ENCODE peak calls at places on chromosomes 13 and 19, in four cellular contexts. One of them, this sample, is unnamed.
A peak's percentile ranks its signal among the peaks of the same experiment; 100 is the strongest.

GRCh38 chr13:107301724-107302374 is 733.9 kb upstream of the ARGLU1 start:
- DNase-seq in H1: no peak
- DNase-seq in suprapubic skin: no peak
- DNase-seq in upper lobe of left lung: no peak
- DNase-seq in this sample: no peak

GRCh38 chr13:19864339-19865309 is 1.2 kb upstream of the ZMYM5 start:
- DNase-seq in suprapubic skin: peak; percentile 82
- DNase-seq in upper lobe of left lung: peak; percentile 73
- DNase-seq in H1: no peak
- DNase-seq in this sample: no peak

GRCh38 chr13:41613984-41614581 is 156.7 kb downstream of the RGCC start:
- DNase-seq in H1: no peak
- DNase-seq in suprapubic skin: no peak
- DNase-seq in upper lobe of left lung: peak; percentile 51
- DNase-seq in this sample: no peak

GRCh38 chr13:88802886-88803285 is 1131.7 kb downstream of the SLITRK5 start:
- DNase-seq in upper lobe of left lung: no peak
- DNase-seq in suprapubic skin: no peak
- DNase-seq in H1: no peak
- DNase-seq in this sample: no peak

GRCh38 chr13:101649490-101650126 is 197.1 kb downstream of the ITGBL1 start:
- DNase-seq in suprapubic skin: no peak
- DNase-seq in upper lobe of left lung: no peak
- DNase-seq in H1: no peak
- DNase-seq in this sample: no peak

GRCh38 chr19:6663236-6664187 is 6.4 kb downstream of the TNFSF14 start:
- DNase-seq in upper lobe of left lung: peak; percentile 31
- DNase-seq in H1: no peak
- DNase-seq in suprapubic skin: no peak
- DNase-seq in this sample: no peak

GRCh38 chr19:40241809-40242384 is 15.4 kb upstream of the CCNP start:
- DNase-seq in upper lobe of left lung: no peak
- DNase-seq in suprapubic skin: no peak
- DNase-seq in H1: no peak
- DNase-seq in this sample: no peak

GRCh38 chr13:44231786-44232516 is 141.7 kb upstream of the SERP2 start:
- DNase-seq in H1: peak; percentile 80
- DNase-seq in upper lobe of left lung: peak; percentile 94
- DNase-seq in suprapubic skin: peak; percentile 86
- DNase-seq in this sample: peak; percentile 97

GRCh38 chr13:95156208-95156607 is 145.0 kb downstream of the ABCC4 start:
- DNase-seq in suprapubic skin: no peak
- DNase-seq in upper lobe of left lung: no peak
- DNase-seq in H1: no peak
- DNase-seq in this sample: no peak

GRCh38 chr13:41075034-41075433 is 13.7 kb downstream of the WBP4 start:
- DNase-seq in suprapubic skin: no peak
- DNase-seq in H1: no peak
- DNase-seq in upper lobe of left lung: no peak
- DNase-seq in this sample: no peak

GRCh38 chr13:43074824-43075510 is 51.6 kb downstream of the DNAJC15 start:
- DNase-seq in upper lobe of left lung: no peak
- DNase-seq in suprapubic skin: no peak
- DNase-seq in H1: no peak
- DNase-seq in this sample: no peak

GRCh38 chr19:5307655-5308054 is 33.0 kb downstream of the PTPRS start:
- DNase-seq in suprapubic skin: no peak
- DNase-seq in H1: no peak
- DNase-seq in upper lobe of left lung: no peak
- DNase-seq in this sample: no peak

GRCh38 chr13:91745962-91746361 is 347.5 kb downstream of the GPC5 start:
- DNase-seq in upper lobe of left lung: no peak
- DNase-seq in suprapubic skin: no peak
- DNase-seq in H1: no peak
- DNase-seq in this sample: no peak

GRCh38 chr19:4524808-4525562 is 6.7 kb upstream of the PLIN4 start:
- DNase-seq in upper lobe of left lung: no peak
- DNase-seq in suprapubic skin: no peak
- DNase-seq in H1: no peak
- DNase-seq in this sample: no peak

GRCh38 chr19:10454267-10454666 is 33.9 kb downstream of the PDE4A start:
- DNase-seq in upper lobe of left lung: no peak
- DNase-seq in suprapubic skin: no peak
- DNase-seq in H1: peak; percentile 56
- DNase-seq in this sample: no peak

GRCh38 chr13:32252812-32253440 is 62.2 kb downstream of the ZAR1L start:
- DNase-seq in H1: no peak
- DNase-seq in upper lobe of left lung: no peak
- DNase-seq in suprapubic skin: no peak
- DNase-seq in this sample: no peak

GRCh38 chr19:49786432-49786831 is 19.6 kb downstream of the AP2A1 start:
- DNase-seq in suprapubic skin: no peak
- DNase-seq in H1: no peak
- DNase-seq in upper lobe of left lung: no peak
- DNase-seq in this sample: no peak

GRCh38 chr19:48629599-48630288 is 7.4 kb downstream of the DBP start:
- DNase-seq in upper lobe of left lung: peak; percentile 24
- DNase-seq in suprapubic skin: no peak
- DNase-seq in H1: peak; percentile 97
- DNase-seq in this sample: no peak

GRCh38 chr13:106629068-106629712 is 61.3 kb upstream of the ARGLU1 start:
- DNase-seq in H1: no peak
- DNase-seq in upper lobe of left lung: no peak
- DNase-seq in suprapubic skin: no peak
- DNase-seq in this sample: no peak

GRCh38 chr19:3980353-3981251 is 4.7 kb downstream of the EEF2 start:
- DNase-seq in suprapubic skin: no peak
- DNase-seq in upper lobe of left lung: no peak
- DNase-seq in H1: no peak
- DNase-seq in this sample: no peak

GRCh38 chr19:38251564-38252051 is 4.6 kb downstream of the PPP1R14A start:
- DNase-seq in suprapubic skin: no peak
- DNase-seq in H1: no peak
- DNase-seq in upper lobe of left lung: no peak
- DNase-seq in this sample: no peak
- TF ChIP-seq POLR2A in suprapubic skin: no peak
- TF ChIP-seq POLR2A in H1: no peak
- TF ChIP-seq POLR2A in upper lobe of left lung: no peak
- TF ChIP-seq POLR2A in this sample: no peak

GRCh38 chr19:16575282-16575681 is 3.1 kb upstream of the SLC35E1 start:
- DNase-seq in H1: no peak
- DNase-seq in upper lobe of left lung: no peak
- DNase-seq in suprapubic skin: no peak
- DNase-seq in this sample: no peak

GRCh38 chr19:16573925-16574324 is 1.7 kb upstream of the SLC35E1 start:
- DNase-seq in H1: no peak
- DNase-seq in suprapubic skin: no peak
- DNase-seq in upper lobe of left lung: no peak
- DNase-seq in this sample: no peak

GRCh38 chr19:16572332-16573211 is at the start of gene SLC35E1:
- DNase-seq in H1: peak; percentile 90
- DNase-seq in suprapubic skin: peak; percentile 97
- DNase-seq in upper lobe of left lung: peak; percentile 97
- DNase-seq in this sample: peak; percentile 96

GRCh38 chr19:16571689-16572331 is 405 bp downstream of the SLC35E1 start:
- DNase-seq in H1: no peak
- DNase-seq in upper lobe of left lung: no peak
- DNase-seq in suprapubic skin: no peak
- DNase-seq in this sample: no peak

GRCh38 chr19:16573296-16573695 is 1.1 kb upstream of the SLC35E1 start:
- DNase-seq in suprapubic skin: no peak
- DNase-seq in H1: no peak
- DNase-seq in upper lobe of left lung: no peak
- DNase-seq in this sample: no peak
- H3K4me1 ChIP-seq in suprapubic skin: peaks cover 54% of the 10 kb centered on the region
- H3K4me1 ChIP-seq in H1: peaks cover 3% of the 10 kb centered on the region
- H3K4me1 ChIP-seq in upper lobe of left lung: peaks cover 51% of the 10 kb centered on the region
- H3K4me1 ChIP-seq in this sample: peaks cover 47% of the 10 kb centered on the region

GRCh38 chr13:113973218-113974164 is at the start of gene C13orf46:
- DNase-seq in suprapubic skin: no peak
- DNase-seq in H1: no peak
- DNase-seq in upper lobe of left lung: no peak
- DNase-seq in this sample: no peak

GRCh38 chr13:113972451-113973217 is 1.2 kb downstream of the C13orf46 start:
- DNase-seq in suprapubic skin: no peak
- DNase-seq in upper lobe of left lung: no peak
- DNase-seq in H1: no peak
- DNase-seq in this sample: no peak

GRCh38 chr13:113969973-113970611 is 3.8 kb downstream of the C13orf46 start:
- DNase-seq in upper lobe of left lung: peak; percentile 91
- DNase-seq in suprapubic skin: no peak
- DNase-seq in H1: no peak
- DNase-seq in this sample: no peak

GRCh38 chr13:113970810-113971470 is 2.9 kb downstream of the C13orf46 start:
- DNase-seq in suprapubic skin: no peak
- DNase-seq in H1: no peak
- DNase-seq in upper lobe of left lung: peak; percentile 85
- DNase-seq in this sample: no peak

GRCh38 chr13:113971471-113972231 is 2.2 kb downstream of the C13orf46 start:
- DNase-seq in suprapubic skin: no peak
- DNase-seq in upper lobe of left lung: no peak
- DNase-seq in H1: no peak
- DNase-seq in this sample: no peak
- TF ChIP-seq POLR2AphosphoS5 in suprapubic skin: no peak
- TF ChIP-seq POLR2AphosphoS5 in upper lobe of left lung: no peak
- TF ChIP-seq POLR2AphosphoS5 in H1: no peak
- TF ChIP-seq POLR2AphosphoS5 in this sample: no peak

GRCh38 chr13:30673669-30674521 is 56.2 kb downstream of the USPL1 start:
- DNase-seq in H1: peak; percentile 49
- DNase-seq in suprapubic skin: peak; percentile 91
- DNase-seq in upper lobe of left lung: peak; percentile 96
- DNase-seq in this sample: no peak
- TF ChIP-seq POLR2A in H1: peak; percentile 52
- TF ChIP-seq POLR2A in suprapubic skin: no peak
- TF ChIP-seq POLR2A in upper lobe of left lung: no peak
- TF ChIP-seq POLR2A in this sample: no peak